ENCODE peak calls at places on chromosomes 5 and 9, in five cellular contexts. S, E, F, L and N are unnamed samples.

GRCh38 chr5:45376463-45376862 is 319.7 kb downstream of the HCN1 start:
- DNase-seq in S (no peak), E (no peak), L (no peak), F (no peak), N (no peak)

GRCh38 chr5:1882337-1883119 is at the start of gene IRX4:
- DNase-seq in S (peak), L (no peak), E (no peak), F (peak), N (peak)

GRCh38 chr9:108859459-108860114 is 2.5 kb upstream of the ACTL7A start:
- DNase-seq in F (no peak), E (no peak), L (peak), S (no peak), N (no peak)

GRCh38 chr5:31433229-31433628 is 98.7 kb downstream of the DROSHA start:
- DNase-seq in L (no peak), F (no peak), S (no peak), E (no peak), N (no peak)

GRCh38 chr5:107542831-107543231 is 127.9 kb downstream of the EFNA5 start:
- DNase-seq in L (no peak), S (peak), F (no peak), E (peak), N (no peak)

GRCh38 chr9:72971411-72971810 is 18.6 kb upstream of the ALDH1A1 start:
- DNase-seq in S (no peak), E (no peak), L (no peak), F (no peak), N (no peak)

GRCh38 chr9:130437011-130437784 is 7.6 kb upstream of the ASS1 start:
- DNase-seq in S (no peak), F (no peak), E (no peak), L (no peak), N (no peak)

GRCh38 chr5:123670981-123671557 is 159.1 kb downstream of the CSNK1G3 start:
- DNase-seq in E (peak), F (peak), S (peak), L (no peak), N (peak)

GRCh38 chr5:18078157-18078556 is 443.9 kb downstream of the TAF11L14 start:
- DNase-seq in S (no peak), E (no peak), F (no peak), L (no peak), N (no peak)

GRCh38 chr5:113246371-113246870 is 188.4 kb downstream of the TSSK1B start:
- DNase-seq in F (no peak), L (no peak), E (no peak), S (no peak), N (peak)

GRCh38 chr5:78771260-78772240 is 123.0 kb upstream of the LHFPL2 start:
- DNase-seq in S (no peak), F (peak), E (no peak), L (no peak), N (no peak)

GRCh38 chr9:4297795-4298254 is 2.0 kb downstream of the GLIS3 start:
- DNase-seq in E (peak), L (no peak), S (peak), F (peak), N (peak)

GRCh38 chr5:114038756-114039155 is 323.1 kb upstream of the KCNN2 start:
- DNase-seq in E (no peak), L (no peak), S (no peak), F (no peak), N (no peak)

GRCh38 chr5:52922384-52922783 is 66.8 kb upstream of the ITGA2 start:
- DNase-seq in L (no peak), S (peak), E (peak), F (no peak), N (peak)

GRCh38 chr5:102654559-102655354 is 100.3 kb upstream of the PAM start:
- DNase-seq in S (no peak), L (no peak), F (no peak), E (no peak), N (no peak)

GRCh38 chr5:38557309-38557710 is 864 bp upstream of the LIFR start:
- DNase-seq in L (no peak), S (no peak), F (no peak), E (no peak), N (no peak)

GRCh38 chr5:31537856-31538255 is 5.8 kb downstream of the C5orf22 start:
- DNase-seq in S (no peak), F (no peak), E (no peak), L (no peak), N (no peak)

GRCh38 chr5:170333161-170333909 is 35.8 kb upstream of the LCP2 start:
- DNase-seq in S (no peak), F (no peak), L (peak), E (no peak), N (peak)

GRCh38 chr5:73792687-73793320 is 166.8 kb downstream of the ARHGEF28 start:
- DNase-seq in L (peak), F (peak), S (peak), E (peak), N (peak)

GRCh38 chr9:114505187-114506081 is at the start of gene WHRN:
- DNase-seq in S (peak), F (peak), E (peak), L (no peak), N (peak)

GRCh38 chr9:114506082-114506390 is 763 bp upstream of the WHRN start:
- DNase-seq in F (no peak), S (no peak), E (no peak), L (no peak), N (no peak)

GRCh38 chr9:114504341-114505186 is 709 bp downstream of the WHRN start:
- DNase-seq in L (no peak), F (peak), E (no peak), S (peak), N (peak)

GRCh38 chr9:114503522-114504340 is 1.5 kb downstream of the WHRN start:
- DNase-seq in L (no peak), F (no peak), S (no peak), E (no peak), N (no peak)

DNA sequence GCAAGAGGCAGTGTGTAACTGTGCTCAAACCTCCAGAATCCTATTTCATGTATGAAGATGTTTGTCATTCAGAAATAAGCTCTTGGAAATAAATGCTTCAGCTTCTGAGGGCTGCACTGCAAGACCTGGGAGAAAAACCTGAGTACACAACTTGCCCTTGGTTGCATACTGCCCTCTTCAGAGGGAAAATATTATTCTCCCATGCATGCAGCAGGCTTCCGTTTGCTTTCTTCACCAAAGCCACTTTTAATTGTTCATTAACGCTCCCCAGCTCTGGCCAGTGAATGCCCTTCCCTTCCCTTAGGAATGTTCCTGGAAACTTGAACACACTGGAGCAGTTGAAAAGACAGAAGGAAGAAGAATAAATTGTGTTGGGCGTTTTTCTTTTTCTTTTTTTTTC is 2.5 kb upstream of the WHRN start:
- DNase-seq in F (no peak), E (peak), S (no peak), L (no peak), N (peak)
- TF ChIP-seq JUNB in F (no peak), E (no peak), S (no peak), L (no peak), N (no peak)

GRCh38 chr9:137194388-137194787 is 5.9 kb downstream of the SSNA1 start:
- DNase-seq in L (no peak), S (no peak), E (no peak), F (no peak), N (no peak)
- TF ChIP-seq JUNB in L (no peak), S (no peak), E (no peak), F (no peak), N (no peak)

GRCh38 chr5:125525356-125525755 is 778.9 kb upstream of the ZNF608 start:
- DNase-seq in E (no peak), L (no peak), F (no peak), S (no peak), N (no peak)
- TF ChIP-seq JUNB in E (no peak), L (no peak), F (no peak), S (no peak), N (no peak)

GRCh38 chr9:134211811-134212460 is 47.6 kb upstream of the RNU6ATAC start:
- DNase-seq in F (no peak), S (no peak), L (no peak), E (no peak), N (no peak)

GRCh38 chr9:134210511-134210907 is 46.1 kb upstream of the RNU6ATAC start:
- DNase-seq in E (no peak), L (no peak), F (no peak), S (no peak), N (no peak)

GRCh38 chr9:134209731-134210311 is 45.5 kb upstream of the RNU6ATAC start:
- DNase-seq in L (no peak), E (no peak), F (no peak), S (no peak), N (no peak)

GRCh38 chr9:134212809-134213507 is 48.6 kb upstream of the RNU6ATAC start:
- DNase-seq in L (no peak), F (no peak), E (no peak), S (no peak), N (no peak)

DNA sequence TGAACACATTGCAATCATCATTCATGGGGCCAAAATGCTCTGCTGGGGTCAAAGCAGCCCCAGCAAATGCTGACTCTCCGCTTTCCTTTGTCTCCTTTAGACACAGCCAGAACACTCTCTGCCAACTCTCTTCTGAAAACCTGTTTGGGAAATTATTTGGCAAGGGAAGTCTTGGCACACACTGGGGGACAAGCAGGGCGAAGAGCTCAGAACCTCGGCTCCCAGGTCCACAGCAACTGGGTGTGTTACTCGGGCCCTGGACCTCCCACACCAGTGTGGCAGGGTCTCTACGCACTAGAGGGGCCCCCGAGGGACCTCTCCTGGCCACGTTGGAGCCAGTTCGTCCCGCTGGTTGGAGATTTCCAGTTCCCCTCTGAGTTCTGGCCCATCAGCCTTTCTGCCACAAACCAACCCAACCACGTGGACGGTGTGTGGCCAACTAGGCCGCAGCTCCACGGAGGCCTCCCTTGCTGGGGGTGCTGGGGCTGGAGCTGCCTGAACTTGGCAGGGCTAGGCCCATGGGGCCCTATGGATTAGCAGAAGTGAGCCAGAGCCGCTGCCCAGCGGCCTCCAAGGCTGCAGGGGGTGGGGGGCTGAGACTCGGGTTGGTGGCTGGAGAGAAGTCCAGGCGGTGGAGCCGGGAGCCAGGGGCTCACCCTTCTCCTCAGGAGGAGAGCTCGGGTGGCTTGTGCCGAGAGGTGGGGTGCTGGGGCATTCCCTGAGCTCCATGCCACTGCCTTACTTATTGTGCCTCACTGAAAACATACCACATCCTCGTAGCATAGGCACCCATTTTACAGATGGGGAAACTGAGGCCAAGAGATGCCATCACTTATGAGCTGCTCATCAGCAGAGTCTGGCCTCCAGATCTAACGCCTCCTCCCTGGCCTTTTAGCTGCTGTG is 46.8 kb upstream of the RNU6ATAC start:
- DNase-seq in F (no peak), L (no peak), S (no peak), E (no peak), N (no peak)
- TF ChIP-seq JUNB in F (no peak), L (no peak), S (no peak), E (no peak), N (no peak)

GRCh38 chr9:135819905-135820304 is 87.4 kb downstream of the CAMSAP1 start:
- DNase-seq in E (no peak), L (no peak), F (no peak), S (no peak), N (peak)
- TF ChIP-seq JUNB in E (no peak), L (no peak), F (no peak), S (no peak), N (no peak)

DNA sequence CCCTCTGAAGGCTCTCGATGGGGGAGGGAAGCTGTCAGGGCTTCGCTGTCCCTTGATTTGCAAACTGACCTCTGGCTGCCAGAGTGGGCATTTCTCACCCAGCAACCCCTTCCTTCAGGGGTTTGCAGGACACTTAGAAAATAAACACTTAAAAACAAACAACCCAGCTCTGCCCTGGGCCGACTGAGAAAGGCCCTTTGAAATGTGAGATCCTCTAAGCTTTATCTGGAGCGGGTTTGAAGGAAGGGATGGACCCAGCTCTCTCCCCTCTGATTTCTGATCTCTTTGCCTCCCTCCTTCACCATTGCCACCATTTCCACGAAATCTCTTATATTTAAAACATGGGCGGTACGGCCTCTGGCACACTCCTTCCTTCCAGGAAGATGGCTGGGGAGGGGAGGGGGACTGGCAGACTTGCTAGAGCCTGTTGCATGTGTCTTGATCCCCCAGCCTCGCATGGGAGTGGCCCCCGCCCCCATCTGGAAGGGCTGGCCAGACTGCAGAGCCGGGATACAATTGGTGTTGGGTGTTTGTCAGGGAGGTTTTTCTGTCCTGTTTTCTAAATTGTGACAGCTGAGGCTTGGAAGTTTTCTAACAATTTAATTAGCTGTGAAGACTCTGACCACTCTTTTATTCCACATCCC is 20.2 kb downstream of the OLFM1 start:
- DNase-seq in E (no peak), S (no peak), L (no peak), F (no peak), N (no peak)
- TF ChIP-seq JUNB in E (no peak), S (no peak), L (no peak), F (no peak), N (no peak)